ENCODE peak calls at places on chromosomes 2 and 18, in ten cellular contexts. V is thoracic aorta; U is AG10803; Y is uterus; G is choroid plexus epithelial cell; C is CD8-positive, alpha-beta T cell; Z is upper lobe of right lung; E is IMR-90; S is tibial artery; O is HL-60. W is an unnamed sample.

GRCh38 chr2:120344214-120344990 is 1.5 kb upstream of the INHBB start:
- DNase-seq in V (no peak), C (no peak), U (peak), Z (no peak), G (no peak), S (peak), O (no peak), Y (no peak), E (no peak), W (no peak)

GRCh38 chr2:158926478-158926948 is 41.9 kb upstream of the TANC1 start:
- DNase-seq in S (no peak), E (peak), Y (no peak), G (peak), Z (no peak), C (no peak), V (no peak), U (peak), O (no peak), W (peak)

GRCh38 chr2:55063713-55064323 is 13.6 kb upstream of the RTN4 start:
- DNase-seq in Y (no peak), Z (no peak), V (no peak), G (no peak), O (no peak), U (no peak), S (no peak), E (no peak), C (no peak), W (no peak)

GRCh38 chr2:162327134-162327769 is 8.8 kb upstream of the IFIH1 start:
- DNase-seq in C (no peak), G (peak), V (no peak), S (no peak), E (no peak), O (no peak), Y (no peak), Z (no peak), U (no peak), W (no peak)

GRCh38 chr2:83142934-83143333 is 1316.1 kb downstream of the SUCLG1 start:
- DNase-seq in U (no peak), Z (no peak), V (no peak), O (no peak), G (no peak), C (no peak), E (no peak), Y (no peak), S (no peak), W (no peak)

GRCh38 chr2:191478754-191479679 is 198.9 kb upstream of the NABP1 start:
- DNase-seq in U (peak), Z (no peak), C (no peak), S (no peak), E (peak), G (peak), O (no peak), Y (peak), V (no peak), W (peak)

GRCh38 chr2:162317058-162317742 is 1.3 kb downstream of the IFIH1 start:
- DNase-seq in V (no peak), O (no peak), Z (no peak), G (no peak), C (no peak), U (no peak), Y (no peak), E (no peak), S (no peak), W (no peak)

GRCh38 chr2:39667142-39667880 is 1.6 kb downstream of the TMEM178A start:
- DNase-seq in C (no peak), S (no peak), Z (no peak), E (no peak), V (no peak), U (no peak), Y (no peak), O (no peak), G (no peak), W (no peak)

GRCh38 chr18:76098728-76099514 is 396.1 kb downstream of the ZNF516 start:
- DNase-seq in V (no peak), Y (no peak), G (no peak), C (no peak), S (no peak), E (no peak), O (no peak), U (no peak), Z (no peak), W (no peak)

GRCh38 chr18:53918091-53918490 is 306.4 kb downstream of the MBD2 start:
- DNase-seq in O (no peak), Y (no peak), Z (no peak), S (no peak), U (no peak), G (peak), V (no peak), E (no peak), C (no peak), W (no peak)

GRCh38 chr18:55647331-55647730 is 59.3 kb upstream of the TCF4 start:
- DNase-seq in V (no peak), S (no peak), O (no peak), E (no peak), Z (no peak), C (no peak), U (no peak), G (no peak), Y (no peak), W (no peak)

GRCh38 chr2:15547100-15547499 is 14.0 kb downstream of the NBAS start:
- DNase-seq in Y (no peak), G (no peak), O (no peak), V (no peak), S (no peak), E (peak), C (no peak), Z (no peak), U (peak), W (peak)

GRCh38 chr2:69065735-69066336 is 52.9 kb downstream of the ANTXR1 start:
- DNase-seq in Z (no peak), G (no peak), U (no peak), C (no peak), Y (no peak), S (no peak), V (no peak), O (no peak), E (no peak), W (no peak)

GRCh38 chr2:180571559-180571958 is 408.8 kb upstream of the UBE2E3 start:
- DNase-seq in S (no peak), E (peak), C (no peak), V (no peak), U (peak), G (peak), Y (no peak), Z (no peak), O (no peak), W (peak)

GRCh38 chr18:42051411-42051810 is 96.4 kb downstream of the PIK3C3 start:
- DNase-seq in Y (no peak), V (no peak), Z (no peak), S (no peak), G (no peak), C (no peak), O (no peak), U (no peak), E (no peak), W (no peak)

GRCh38 chr2:97919858-97920257 is 75.9 kb downstream of the TMEM131 start:
- DNase-seq in E (no peak), G (no peak), Z (no peak), V (no peak), Y (no peak), U (no peak), S (no peak), O (no peak), C (no peak), W (no peak)

GRCh38 chr18:31104444-31104843 is 2.2 kb upstream of the DSC2 start:
- DNase-seq in E (no peak), Y (no peak), C (no peak), G (no peak), V (no peak), Z (no peak), U (no peak), S (no peak), O (no peak), W (no peak)

GRCh38 chr2:43050866-43051265 is 175.5 kb downstream of the ZFP36L2 start:
- DNase-seq in E (no peak), V (no peak), C (no peak), U (no peak), S (peak), Y (no peak), Z (no peak), O (no peak), G (no peak), W (no peak)
- TF ChIP-seq CTCF in E (no peak), V (no peak), C (no peak), U (no peak), S (no peak), Y (no peak), Z (no peak), O (no peak), G (no peak), W (no peak)

GRCh38 chr2:189578272-189578671 is 2.3 kb downstream of the SLC40A1 start:
- DNase-seq in S (no peak), C (no peak), Z (no peak), Y (no peak), U (no peak), E (no peak), O (no peak), V (no peak), G (no peak), W (no peak)

GRCh38 chr2:189580662-189581353 is at the start of gene SLC40A1:
- DNase-seq in O (peak), V (peak), Z (peak), G (peak), C (peak), U (peak), Y (peak), S (peak), E (peak), W (peak)

GRCh38 chr2:189581354-189582139 is 961 bp upstream of the SLC40A1 start:
- DNase-seq in O (no peak), E (no peak), U (no peak), S (peak), G (no peak), Y (peak), V (no peak), C (no peak), Z (no peak), W (no peak)

GRCh38 chr2:189580267-189580661 is 322 bp downstream of the SLC40A1 start:
- DNase-seq in Y (peak), O (no peak), G (peak), V (no peak), C (no peak), U (no peak), S (peak), E (no peak), Z (peak), W (no peak)

GRCh38 chr2:189579585-189579984 is 1.0 kb downstream of the SLC40A1 start:
- DNase-seq in V (no peak), U (peak), S (no peak), Z (no peak), Y (peak), C (no peak), E (peak), G (peak), O (peak), W (peak)
- H3K4me3 ChIP-seq in V (peak), U (no peak), S (peak), Z (peak), Y (peak), C (peak), E (no peak), G (peak), O (no peak), W (peak)

DNA sequence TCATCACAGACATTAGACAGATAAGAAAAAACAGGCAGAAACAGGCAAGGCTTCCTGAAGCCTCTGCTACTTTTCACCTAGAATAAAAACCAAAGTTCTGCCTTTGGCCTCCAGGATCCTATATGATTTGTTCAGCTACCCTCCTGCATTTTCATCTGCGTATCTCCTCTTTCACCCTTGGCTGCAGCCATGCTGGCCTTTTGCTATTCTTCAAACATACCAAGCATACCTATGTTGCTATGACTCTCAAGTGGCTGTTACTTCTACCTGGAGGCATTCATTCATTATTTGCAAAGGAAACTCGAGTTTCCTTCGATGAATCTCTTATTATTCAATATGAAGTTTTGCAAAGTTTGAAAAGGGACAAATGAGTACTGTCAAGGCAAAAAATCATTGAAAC is 106.4 kb upstream of the HNMT start:
- DNase-seq in U (no peak), Z (no peak), V (no peak), Y (no peak), G (no peak), O (no peak), C (no peak), S (no peak), E (no peak), W (no peak)
- TF ChIP-seq CTCF in U (no peak), Z (no peak), V (no peak), Y (no peak), G (no peak), O (no peak), C (no peak), S (no peak), E (no peak), W (no peak)

DNA sequence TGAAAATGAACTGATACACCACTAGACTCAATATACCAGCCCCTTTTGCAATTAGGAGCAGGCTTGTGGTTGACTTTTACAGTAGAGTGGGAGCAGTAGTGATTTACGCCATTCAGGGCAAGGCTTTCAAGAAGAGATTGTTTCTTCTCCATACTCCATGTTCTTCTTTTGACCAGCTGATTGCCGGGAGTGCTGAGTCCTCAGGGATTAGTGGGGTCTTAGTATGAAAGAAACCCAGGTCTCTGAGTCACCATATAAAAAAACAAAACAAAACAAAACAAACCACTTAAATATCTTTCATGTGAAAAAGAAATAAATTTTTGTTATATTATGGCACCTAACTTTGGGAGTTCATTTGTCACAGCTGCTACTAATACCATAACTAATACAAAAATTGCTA is 465.6 kb upstream of the TRIB2 start:
- DNase-seq in G (peak), O (no peak), Z (no peak), V (no peak), U (no peak), Y (no peak), S (no peak), C (no peak), E (no peak), W (peak)
- H3K4me3 ChIP-seq in G (no peak), O (no peak), Z (no peak), V (no peak), U (no peak), Y (no peak), S (no peak), C (no peak), E (no peak), W (no peak)

DNA sequence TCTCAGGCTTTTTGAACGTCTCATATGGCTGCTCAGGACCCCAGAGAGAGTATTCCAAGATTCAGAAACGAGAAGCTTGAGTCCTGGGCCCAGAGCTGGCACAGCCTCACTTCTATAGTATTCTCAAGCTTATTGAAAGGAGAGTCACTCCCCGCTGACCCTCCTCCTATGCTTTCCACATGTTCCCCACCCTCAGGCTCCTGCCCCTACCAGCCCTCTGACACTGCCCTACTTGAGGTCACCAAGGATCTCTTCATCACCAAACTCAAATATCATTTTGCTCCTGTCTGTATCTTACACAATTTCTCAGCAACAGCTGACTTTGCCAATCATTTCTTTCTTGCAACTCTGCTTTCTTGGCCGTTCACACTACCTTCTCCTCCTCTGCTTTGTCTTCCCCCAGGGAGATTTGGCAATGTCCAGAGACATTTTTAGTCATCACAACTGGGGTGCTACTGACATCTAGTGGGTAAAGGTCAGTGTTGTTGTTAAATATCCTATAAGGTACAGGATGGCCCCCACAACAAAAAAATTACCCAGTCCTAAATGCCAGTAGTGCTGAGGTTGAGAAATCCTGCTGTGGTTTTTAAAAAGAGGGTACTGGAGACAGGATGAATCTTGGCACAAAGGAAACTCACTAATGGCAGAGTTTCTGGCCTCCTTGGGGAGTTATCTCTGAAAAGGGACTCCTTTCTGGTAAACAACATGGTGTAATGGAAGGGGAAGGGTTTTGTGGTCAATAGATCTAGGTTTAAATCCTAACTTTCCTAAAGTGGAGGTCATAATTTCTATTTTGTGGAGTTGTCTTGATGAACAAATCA is 26.9 kb upstream of the INSIG2 start:
- DNase-seq in V (no peak), O (peak), U (peak), C (no peak), G (peak), E (peak), Z (no peak), S (no peak), Y (no peak), W (peak)
- TF ChIP-seq CTCF in V (no peak), O (peak), U (peak), C (no peak), G (peak), E (peak), Z (peak), S (peak), Y (peak), W (peak)

GRCh38 chr2:172093416-172094318 is 8.4 kb downstream of the DLX1 start:
- DNase-seq in V (no peak), G (no peak), S (no peak), U (no peak), Y (no peak), O (no peak), E (no peak), C (no peak), Z (no peak), W (no peak)
- H3K4me3 ChIP-seq in V (peak), G (no peak), S (no peak), U (peak), Y (no peak), O (peak), E (peak), C (no peak), Z (no peak), W (no peak)

DNA sequence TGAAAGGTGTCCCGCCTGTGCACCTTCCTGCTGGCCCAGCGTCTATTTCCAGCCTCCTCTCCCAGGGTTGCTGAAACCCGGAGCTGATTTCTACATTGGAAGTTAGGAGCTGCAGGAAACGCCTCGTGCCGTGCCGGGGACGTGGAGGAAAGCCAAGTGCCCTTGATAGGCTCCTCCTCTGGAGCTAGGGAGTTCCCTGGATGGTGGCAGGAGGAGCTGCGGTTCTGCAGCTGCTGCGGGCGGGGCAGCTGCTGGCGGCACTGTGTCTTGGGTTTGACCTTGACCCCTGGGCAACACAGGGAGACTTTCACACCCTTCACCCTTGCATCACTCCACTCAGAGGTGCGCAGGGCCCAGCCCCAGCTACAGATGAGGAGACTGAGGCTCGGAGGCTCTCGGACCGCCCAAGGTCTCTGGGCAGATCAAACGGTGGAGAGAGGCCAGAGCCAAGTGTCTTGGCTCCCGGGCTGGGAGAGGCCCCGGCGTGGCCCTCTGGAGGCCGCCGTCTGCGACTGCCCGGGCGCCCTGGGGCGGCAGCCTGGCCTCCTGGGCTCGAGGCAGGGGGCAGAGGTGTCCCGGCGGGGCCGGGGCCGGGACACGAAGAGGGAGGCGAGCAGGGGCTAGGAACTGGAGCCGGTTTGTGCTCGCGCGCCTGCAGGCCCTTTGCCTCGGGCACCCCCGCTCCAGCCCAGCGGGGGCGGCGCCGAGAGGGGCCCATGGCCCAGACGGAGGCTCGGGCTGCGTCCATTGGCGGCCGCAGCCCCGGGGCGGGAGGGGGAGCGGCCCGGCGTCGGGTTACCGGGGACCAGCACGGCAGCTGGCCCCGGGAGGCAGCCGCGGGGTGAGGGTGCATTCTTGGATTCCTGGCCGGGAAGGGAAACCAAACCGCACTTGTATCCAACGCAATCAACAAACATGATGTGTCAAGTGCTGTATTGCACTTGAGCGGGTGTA is 129.7 kb upstream of the SLC1A4 start:
- DNase-seq in V (peak), U (peak), C (no peak), Y (peak), G (peak), E (peak), S (peak), Z (peak), O (peak), W (peak)
- TF ChIP-seq CTCF in V (no peak), U (no peak), C (no peak), Y (no peak), G (no peak), E (peak), S (no peak), Z (peak), O (no peak), W (peak)

GRCh38 chr2:101823347-101823791 is 125.9 kb downstream of the MAP4K4 start:
- DNase-seq in Z (no peak), E (peak), C (peak), U (peak), Y (peak), O (no peak), V (no peak), S (no peak), G (peak), W (peak)

GRCh38 chr2:101818531-101819451 is 121.3 kb downstream of the MAP4K4 start:
- DNase-seq in V (no peak), E (peak), G (peak), U (peak), O (no peak), Y (no peak), S (no peak), Z (no peak), C (no peak), W (peak)

GRCh38 chr2:101820519-101820918 is 123.0 kb downstream of the MAP4K4 start:
- DNase-seq in E (peak), Z (no peak), Y (no peak), G (peak), C (no peak), S (no peak), O (no peak), V (no peak), U (peak), W (peak)

GRCh38 chr2:101821828-101822458 is 124.4 kb downstream of the MAP4K4 start:
- DNase-seq in G (no peak), S (no peak), E (no peak), Y (no peak), Z (no peak), C (no peak), V (no peak), O (no peak), U (no peak), W (no peak)

GRCh38 chr2:101821059-101821805 is 123.7 kb downstream of the MAP4K4 start:
- DNase-seq in C (no peak), E (peak), U (no peak), S (no peak), G (no peak), O (no peak), V (no peak), Y (no peak), Z (no peak), W (no peak)
- H3K4me3 ChIP-seq in C (no peak), E (no peak), U (no peak), S (no peak), G (no peak), O (no peak), V (no peak), Y (no peak), Z (no peak), W (no peak)

GRCh38 chr2:100703744-100704143 is 116.2 kb upstream of the NPAS2 start:
- DNase-seq in U (no peak), G (no peak), S (no peak), O (no peak), C (no peak), V (no peak), Z (no peak), E (no peak), Y (peak), W (no peak)
- TF ChIP-seq CTCF in U (no peak), G (no peak), S (no peak), O (no peak), C (no peak), V (no peak), Z (no peak), E (no peak), Y (no peak), W (no peak)

GRCh38 chr2:101149241-101150192 is 1.7 kb downstream of the TBC1D8 start:
- DNase-seq in G (no peak), E (no peak), V (no peak), U (no peak), C (no peak), S (no peak), Z (no peak), Y (no peak), O (no peak), W (no peak)
- H3K4me3 ChIP-seq in G (peak), E (no peak), V (peak), U (peak), C (no peak), S (peak), Z (peak), Y (peak), O (peak), W (peak)

W was measured in fibroblast of villous mesenchyme.